ENCODE peak calls at places on chromosomes 13 and 19, in four cellular contexts. One of them, this sample, is unnamed.

GRCh38 chr19:54473071-54473941 is at the start of gene CDC42EP5:
- DNase-seq in NCI-H1417: no peak
- DNase-seq in SJSA1: peak
- DNase-seq in heart left ventricle: peak
- DNase-seq in this sample: peak

GRCh38 chr19:6236310-6237291 is 43.2 kb downstream of the MLLT1 start:
- DNase-seq in NCI-H1417: no peak
- DNase-seq in SJSA1: no peak
- DNase-seq in heart left ventricle: no peak
- DNase-seq in this sample: no peak

GRCh38 chr19:31656507-31656906 is 307.3 kb upstream of the TSHZ3 start:
- DNase-seq in NCI-H1417: no peak
- DNase-seq in SJSA1: no peak
- DNase-seq in heart left ventricle: no peak
- DNase-seq in this sample: no peak

GRCh38 chr19:31285744-31286143 is 63.5 kb downstream of the TSHZ3 start:
- DNase-seq in NCI-H1417: no peak
- DNase-seq in SJSA1: peak
- DNase-seq in heart left ventricle: no peak
- DNase-seq in this sample: no peak

GRCh38 chr19:18386543-18387251 is 739 bp downstream of the GDF15 start:
- DNase-seq in NCI-H1417: no peak
- DNase-seq in SJSA1: no peak
- DNase-seq in heart left ventricle: no peak
- DNase-seq in this sample: no peak

GRCh38 chr19:13089139-13089856 is 13.4 kb downstream of the LYL1 start:
- DNase-seq in NCI-H1417: no peak
- DNase-seq in SJSA1: no peak
- DNase-seq in heart left ventricle: no peak
- DNase-seq in this sample: no peak

GRCh38 chr13:97223711-97224461 is 1.8 kb downstream of the MBNL2 start:
- DNase-seq in NCI-H1417: peak
- DNase-seq in SJSA1: peak
- DNase-seq in heart left ventricle: peak
- DNase-seq in this sample: peak

GRCh38 chr13:21015284-21015683 is 46.1 kb downstream of the LATS2 start:
- DNase-seq in NCI-H1417: no peak
- DNase-seq in SJSA1: no peak
- DNase-seq in heart left ventricle: no peak
- DNase-seq in this sample: no peak

GRCh38 chr19:55087542-55087935 is 11.9 kb downstream of the EPS8L1 start:
- DNase-seq in NCI-H1417: no peak
- DNase-seq in SJSA1: no peak
- DNase-seq in heart left ventricle: no peak
- DNase-seq in this sample: no peak

GRCh38 chr19:46296722-46297431 is at the start of gene HIF3A:
- DNase-seq in NCI-H1417: peak
- DNase-seq in SJSA1: no peak
- DNase-seq in heart left ventricle: peak
- DNase-seq in this sample: peak

GRCh38 chr19:6516659-6517291 is 14.1 kb upstream of the TNFSF9 start:
- DNase-seq in NCI-H1417: peak
- DNase-seq in SJSA1: peak
- DNase-seq in heart left ventricle: peak
- DNase-seq in this sample: peak

GRCh38 chr19:19406878-19407639 is 1.6 kb downstream of the GATAD2A start:
- DNase-seq in NCI-H1417: no peak
- DNase-seq in SJSA1: no peak
- DNase-seq in heart left ventricle: no peak
- DNase-seq in this sample: no peak

GRCh38 chr13:67506407-67506806 is 276.3 kb upstream of the PCDH9 start:
- DNase-seq in NCI-H1417: no peak
- DNase-seq in SJSA1: no peak
- DNase-seq in heart left ventricle: no peak
- DNase-seq in this sample: no peak

GRCh38 chr13:79742923-79743322 is 262.0 kb downstream of the NDFIP2 start:
- DNase-seq in NCI-H1417: no peak
- DNase-seq in SJSA1: no peak
- DNase-seq in heart left ventricle: no peak
- DNase-seq in this sample: no peak

GRCh38 chr19:35704218-35704617 is at the start of gene ZBTB32:
- DNase-seq in NCI-H1417: no peak
- DNase-seq in SJSA1: no peak
- DNase-seq in heart left ventricle: no peak
- DNase-seq in this sample: no peak

GRCh38 chr13:21033224-21033855 is 28.0 kb downstream of the LATS2 start:
- DNase-seq in NCI-H1417: no peak
- DNase-seq in SJSA1: no peak
- DNase-seq in heart left ventricle: peak
- DNase-seq in this sample: no peak

GRCh38 chr19:44447864-44448674 is at the start of gene ZNF229:
- DNase-seq in NCI-H1417: peak
- DNase-seq in SJSA1: peak
- DNase-seq in heart left ventricle: peak
- DNase-seq in this sample: peak

GRCh38 chr19:42412661-42413076 is 14.5 kb downstream of the LIPE start:
- DNase-seq in NCI-H1417: no peak
- DNase-seq in SJSA1: no peak
- DNase-seq in heart left ventricle: no peak
- DNase-seq in this sample: no peak

This sample was measured in psoas muscle.